ENCODE peak calls at places on chromosomes 12 and 14, in nine cellular contexts. K, A, X, P, N, T, D, Y and S are unnamed samples.

GRCh38 chr12:114405449-114406271 is at the start of gene TBX5:
- DNase-seq in N (no peak), P (no peak), Y (no peak), X (no peak), A (no peak), K (no peak), D (no peak), T (no peak), S (no peak)

GRCh38 chr14:55329999-55330710 is 58.9 kb downstream of the FBXO34 start:
- DNase-seq in A (no peak), P (no peak), Y (no peak), X (no peak), K (no peak), T (no peak), N (no peak), D (no peak), S (no peak)

GRCh38 chr12:105814283-105814682 is 324.5 kb downstream of the NUAK1 start:
- DNase-seq in K (no peak), T (no peak), N (no peak), Y (no peak), A (no peak), P (no peak), X (no peak), D (no peak), S (no peak)

GRCh38 chr14:102076793-102077759 is 9.8 kb downstream of the HSP90AA1 start:
- DNase-seq in Y (no peak), N (no peak), D (no peak), K (no peak), X (no peak), P (no peak), T (no peak), A (no peak), S (no peak)

GRCh38 chr12:45611495-45611894 is 118.0 kb upstream of the ARID2 start:
- DNase-seq in X (no peak), T (no peak), Y (no peak), P (no peak), D (no peak), A (no peak), K (no peak), N (no peak), S (no peak)

GRCh38 chr14:98919431-98919830 is 352.6 kb downstream of the BCL11B start:
- DNase-seq in D (no peak), K (no peak), A (peak; percentile 39), Y (no peak), N (no peak), T (no peak), P (no peak), X (peak; percentile 43), S (no peak)

GRCh38 chr14:74804219-74804825 is 41.2 kb downstream of the YLPM1 start:
- DNase-seq in Y (no peak), K (no peak), P (peak; percentile 37), T (peak; percentile 20), A (no peak), N (no peak), D (peak; percentile 44), X (no peak), S (no peak)

GRCh38 chr12:52210186-52210924 is 18.5 kb upstream of the KRT80 start:
- DNase-seq in X (peak; percentile 79), P (no peak), N (no peak), A (peak; percentile 89), D (no peak), K (no peak), Y (no peak), T (no peak), S (peak; percentile 62)

GRCh38 chr14:74756326-74756725 is 6.8 kb upstream of the YLPM1 start:
- DNase-seq in Y (no peak), K (no peak), P (no peak), A (no peak), D (no peak), N (no peak), T (no peak), X (no peak), S (no peak)

GRCh38 chr14:104746951-104747481 is 5.9 kb upstream of the SIVA1 start:
- DNase-seq in N (peak; percentile 81), A (no peak), T (peak; percentile 58), K (no peak), X (peak; percentile 90), Y (no peak), D (no peak), P (no peak), S (no peak)

GRCh38 chr12:62335801-62336200 is 75.6 kb downstream of the USP15 start:
- DNase-seq in D (no peak), T (no peak), A (no peak), Y (no peak), P (no peak), N (no peak), X (no peak), K (no peak), S (no peak)

GRCh38 chr12:69348162-69348938 is at the start of gene LYZ:
- DNase-seq in P (no peak), K (no peak), N (peak; percentile 53), X (no peak), A (no peak), D (no peak), Y (no peak), T (peak; percentile 20), S (peak; percentile 33)
- TF ChIP-seq EP300 in P (no peak), K (no peak), N (no peak), X (no peak), A (no peak), D (no peak), Y (no peak), T (no peak), S (peak; percentile 54)

GRCh38 chr14:35384386-35385041 is 20.0 kb downstream of the NFKBIA start:
- DNase-seq in D (no peak), K (no peak), X (peak; percentile 96), N (no peak), P (peak; percentile 73), A (no peak), Y (no peak), T (peak; percentile 65), S (peak; percentile 52)
- H3K4me3 ChIP-seq in D (no peak overlapping the region), K (no peak overlapping the region), X (no peak overlapping the region), N (no peak overlapping the region), P (no peak overlapping the region), A (no peak overlapping the region), Y (no peak overlapping the region), T (no peak overlapping the region), S (no peak overlapping the region)

GRCh38 chr12:1630081-1630826 is 1.2 kb downstream of the WNT5B start:
- DNase-seq in D (peak; percentile 88), A (no peak), P (peak; percentile 65), Y (no peak), X (peak; percentile 82), N (peak; percentile 39), K (no peak), T (peak; percentile 59), S (peak; percentile 41)
- H3K27me3 ChIP-seq in D (no peaks in the 10 kb centered on the region), A (no peaks in the 10 kb centered on the region), P (no peaks in the 10 kb centered on the region), Y (peaks cover 4% of the 10 kb centered on the region), X (no peaks in the 10 kb centered on the region), N (no peaks in the 10 kb centered on the region), K (peaks cover 79% of the 10 kb centered on the region), T (peaks cover 24% of the 10 kb centered on the region), S (peaks cover 13% of the 10 kb centered on the region)

GRCh38 chr12:96098631-96099030 is 63.2 kb upstream of the LTA4H start:
- DNase-seq in P (no peak), X (no peak), K (no peak), Y (no peak), A (no peak), D (no peak), N (no peak), T (no peak), S (no peak)
- TF ChIP-seq EP300 in P (no peak), X (no peak), K (no peak), Y (no peak), A (no peak), D (no peak), N (no peak), T (no peak), S (no peak)

GRCh38 chr12:68367903-68368302 is 35.7 kb upstream of the MDM1 start:
- DNase-seq in A (no peak), K (no peak), P (no peak), T (no peak), X (no peak), D (no peak), N (no peak), Y (no peak), S (no peak)

GRCh38 chr12:68367136-68367535 is 35.0 kb upstream of the MDM1 start:
- DNase-seq in N (no peak), K (no peak), D (no peak), T (no peak), Y (no peak), P (no peak), X (no peak), A (no peak), S (no peak)

GRCh38 chr12:68361953-68362352 is 29.8 kb upstream of the MDM1 start:
- DNase-seq in A (no peak), P (no peak), Y (no peak), D (no peak), X (no peak), K (no peak), N (no peak), T (no peak), S (no peak)

GRCh38 chr12:68368332-68368731 is 36.2 kb upstream of the MDM1 start:
- DNase-seq in K (no peak), A (no peak), T (no peak), X (no peak), D (no peak), Y (no peak), N (no peak), P (no peak), S (no peak)

GRCh38 chr12:68364893-68365725 is 32.9 kb upstream of the MDM1 start:
- DNase-seq in D (no peak), P (peak; percentile 71), A (peak; percentile 95), N (peak; percentile 89), T (peak; percentile 92), K (no peak), X (peak; percentile 95), Y (peak; percentile 97), S (peak; percentile 87)
- H3K4me3 ChIP-seq in D (no peak overlapping the region), P (peak overlapping the region; percentile 24), A (peak overlapping the region; percentile 36), N (peak overlapping the region; percentile 32), T (peak overlapping the region; percentile 10), K (peak overlapping the region; percentile 19), X (peak overlapping the region; percentile 33), Y (peak overlapping the region; percentile 53), S (peak overlapping the region; percentile 36)